ENCODE peak calls at places on chromosome 1, in eight cellular contexts. T, Z, Y, I, C, L, A and X are unnamed samples.

GRCh38 chr1:6205849-6206845 is at the start of gene RNF207:
- DNase-seq in C (peak), Z (peak), T (peak), Y (peak), A (peak), I (peak), L (peak), X (no peak)

GRCh38 chr1:205244383-205244782 is 16.6 kb downstream of the TMCC2 start:
- DNase-seq in I (no peak), L (no peak), Z (no peak), A (no peak), T (no peak), C (no peak), Y (no peak), X (no peak)

GRCh38 chr1:207619833-207620572 is 24.9 kb upstream of the CR1L start:
- DNase-seq in I (peak), Y (no peak), C (no peak), L (no peak), T (peak), Z (no peak), A (peak), X (no peak)

GRCh38 chr1:67041836-67042503 is 12.0 kb downstream of the SLC35D1 start:
- DNase-seq in A (peak), Y (no peak), C (no peak), Z (no peak), I (no peak), L (no peak), T (peak), X (no peak)

GRCh38 chr1:188433428-188433827 is 1604.7 kb downstream of the PLA2G4A start:
- DNase-seq in A (peak), Y (no peak), C (no peak), T (no peak), L (no peak), Z (no peak), I (peak), X (peak)

GRCh38 chr1:1914101-1914811 is 804 bp upstream of the CALML6 start:
- DNase-seq in I (no peak), Z (no peak), T (no peak), Y (no peak), L (no peak), A (no peak), C (no peak), X (no peak)

GRCh38 chr1:29933110-29933509 is 696.8 kb downstream of the PTPRU start:
- DNase-seq in I (no peak), T (no peak), L (no peak), C (no peak), A (no peak), Y (no peak), Z (no peak), X (no peak)

GRCh38 chr1:86409416-86410021 is 13.4 kb upstream of the ODF2L start:
- DNase-seq in A (peak), T (peak), L (no peak), I (no peak), Z (no peak), C (no peak), Y (no peak), X (no peak)

GRCh38 chr1:180358649-180359048 is 128.6 kb downstream of the LHX4 start:
- DNase-seq in Z (no peak), T (peak), C (no peak), A (peak), L (no peak), I (no peak), Y (no peak), X (no peak)

GRCh38 chr1:43954036-43954435 is 7.3 kb downstream of the IPO13 start:
- DNase-seq in A (no peak), Z (no peak), T (no peak), L (no peak), I (no peak), C (no peak), Y (no peak), X (no peak)

GRCh38 chr1:116115476-116115875 is 4.3 kb downstream of the MAB21L3 start:
- DNase-seq in Y (no peak), C (no peak), Z (no peak), T (peak), L (no peak), I (peak), A (peak), X (peak)

GRCh38 chr1:150558761-150559626 is 9.8 kb downstream of the ADAMTSL4 start:
- DNase-seq in Y (no peak), L (peak), Z (no peak), A (no peak), C (no peak), I (no peak), T (no peak), X (no peak)

GRCh38 chr1:156259805-156260204 is 11.9 kb upstream of the PAQR6 start:
- DNase-seq in L (no peak), I (peak), Y (no peak), A (no peak), T (no peak), C (no peak), Z (no peak), X (no peak)

GRCh38 chr1:235583511-235584001 is 66.0 kb downstream of the GNG4 start:
- DNase-seq in Z (no peak), T (no peak), I (no peak), C (no peak), A (no peak), Y (no peak), L (no peak), X (no peak)

GRCh38 chr1:29256979-29257804 is 20.9 kb downstream of the PTPRU start:
- DNase-seq in Y (no peak), Z (no peak), L (no peak), A (peak), T (no peak), I (peak), C (no peak), X (no peak)

GRCh38 chr1:184083016-184083415 is 31.5 kb downstream of the TSEN15 start:
- DNase-seq in A (no peak), Y (no peak), Z (no peak), T (no peak), C (no peak), L (no peak), I (no peak), X (no peak)

GRCh38 chr1:87329051-87329755 is 523 bp downstream of the LMO4 start:
- DNase-seq in I (peak), A (peak), Z (peak), C (no peak), L (peak), T (peak), Y (peak), X (no peak)

GRCh38 chr1:78126506-78126905 is 80.7 kb downstream of the GIPC2 start:
- DNase-seq in T (peak), Y (no peak), C (no peak), A (peak), Z (no peak), I (no peak), L (no peak), X (no peak)

GRCh38 chr1:67760030-67760821 is 73.0 kb downstream of the GNG12 start:
- DNase-seq in T (peak), C (peak), Y (peak), L (peak), Z (peak), I (peak), A (peak), X (peak)

GRCh38 chr1:88737338-88737927 is 53.4 kb downstream of the PKN2 start:
- DNase-seq in Z (no peak), L (no peak), I (no peak), T (no peak), C (no peak), Y (no peak), A (no peak), X (no peak)

GRCh38 chr1:1430114-1430982 is 5.1 kb upstream of the VWA1 start:
- DNase-seq in Y (peak), Z (no peak), T (peak), I (no peak), L (peak), C (no peak), A (peak), X (no peak)

GRCh38 chr1:224733021-224733911 is 117.1 kb downstream of the CNIH3 start:
- DNase-seq in A (peak), T (peak), Z (no peak), Y (no peak), C (no peak), I (no peak), L (peak), X (peak)

GRCh38 chr1:228014235-228014930 is 7.6 kb downstream of the WNT3A start:
- DNase-seq in C (peak), A (peak), Y (peak), Z (no peak), T (peak), I (no peak), L (no peak), X (no peak)

GRCh38 chr1:70509996-70510876 is 99.2 kb downstream of the CTH start:
- DNase-seq in I (peak), C (no peak), Z (no peak), T (peak), L (no peak), A (peak), Y (no peak), X (peak)

GRCh38 chr1:232635778-232636356 is 5.9 kb upstream of the SIPA1L2 start:
- DNase-seq in Y (no peak), I (peak), Z (no peak), L (no peak), T (peak), A (peak), C (no peak), X (no peak)

GRCh38 chr1:34192621-34193020 is 15.9 kb downstream of the C1orf94 start:
- DNase-seq in L (no peak), A (no peak), C (no peak), Z (no peak), T (no peak), Y (no peak), I (no peak), X (no peak)

GRCh38 chr1:53621144-53621543 is 117.8 kb downstream of the GLIS1 start:
- DNase-seq in T (no peak), A (no peak), L (no peak), I (no peak), Z (no peak), Y (no peak), C (no peak), X (no peak)

GRCh38 chr1:197955486-197956394 is 38.6 kb downstream of the LHX9 start:
- DNase-seq in L (no peak), T (peak), A (peak), Z (no peak), Y (no peak), I (peak), C (no peak), X (no peak)

GRCh38 chr1:154181944-154182341 is 10.0 kb downstream of the TPM3 start:
- DNase-seq in A (no peak), I (no peak), C (no peak), Z (no peak), L (no peak), T (no peak), Y (no peak), X (no peak)